ENCODE peak calls at places on chromosomes 4 and X, in eight cellular contexts. One of them, this sample, is unnamed.

GRCh38 chrX:104255465-104255864 is 732 bp upstream of the ESX1 start:
- DNase-seq in OCI-LY7: no peak
- DNase-seq in omental fat pad: no peak
- DNase-seq in AG04450: no peak
- DNase-seq in pancreas: no peak
- DNase-seq in GM20000: no peak
- DNase-seq in astrocyte of the spinal cord: no peak
- DNase-seq in BJ: no peak
- DNase-seq in this sample: no peak

GRCh38 chrX:74545880-74546279 is 68.5 kb downstream of the RLIM start:
- DNase-seq in AG04450: no peak
- DNase-seq in pancreas: no peak
- DNase-seq in omental fat pad: no peak
- DNase-seq in GM20000: no peak
- DNase-seq in OCI-LY7: no peak
- DNase-seq in astrocyte of the spinal cord: no peak
- DNase-seq in BJ: no peak
- DNase-seq in this sample: no peak

GRCh38 chr4:14596904-14597303 is 405.4 kb upstream of the CPEB2 start:
- DNase-seq in astrocyte of the spinal cord: no peak
- DNase-seq in GM20000: no peak
- DNase-seq in omental fat pad: no peak
- DNase-seq in pancreas: no peak
- DNase-seq in OCI-LY7: no peak
- DNase-seq in BJ: no peak
- DNase-seq in AG04450: no peak
- DNase-seq in this sample: no peak

GRCh38 chr4:88660446-88661294 is 37.0 kb downstream of the NAP1L5 start:
- DNase-seq in OCI-LY7: no peak
- DNase-seq in AG04450: no peak
- DNase-seq in GM20000: no peak
- DNase-seq in pancreas: no peak
- DNase-seq in astrocyte of the spinal cord: peak; percentile 59
- DNase-seq in BJ: peak; percentile 66
- DNase-seq in omental fat pad: no peak
- DNase-seq in this sample: no peak

GRCh38 chr4:7510066-7510465 is 75.3 kb upstream of the PSAPL1 start:
- DNase-seq in OCI-LY7: no peak
- DNase-seq in pancreas: no peak
- DNase-seq in omental fat pad: no peak
- DNase-seq in GM20000: no peak
- DNase-seq in BJ: no peak
- DNase-seq in AG04450: no peak
- DNase-seq in astrocyte of the spinal cord: no peak
- DNase-seq in this sample: no peak

GRCh38 chrX:83416273-83416672 is 91.8 kb upstream of the POU3F4 start:
- DNase-seq in omental fat pad: no peak
- DNase-seq in BJ: no peak
- DNase-seq in AG04450: no peak
- DNase-seq in OCI-LY7: peak; percentile 1
- DNase-seq in pancreas: no peak
- DNase-seq in GM20000: no peak
- DNase-seq in astrocyte of the spinal cord: no peak
- DNase-seq in this sample: no peak

GRCh38 chr4:67765401-67765800 is 11.2 kb upstream of the GNRHR start:
- DNase-seq in GM20000: no peak
- DNase-seq in astrocyte of the spinal cord: no peak
- DNase-seq in AG04450: no peak
- DNase-seq in omental fat pad: no peak
- DNase-seq in OCI-LY7: no peak
- DNase-seq in pancreas: no peak
- DNase-seq in BJ: no peak
- DNase-seq in this sample: no peak

GRCh38 chr4:57575465-57575864 is 465.3 kb upstream of the IGFBP7 start:
- DNase-seq in OCI-LY7: no peak
- DNase-seq in pancreas: no peak
- DNase-seq in BJ: no peak
- DNase-seq in astrocyte of the spinal cord: no peak
- DNase-seq in omental fat pad: no peak
- DNase-seq in AG04450: no peak
- DNase-seq in GM20000: no peak
- DNase-seq in this sample: no peak

GRCh38 chrX:105816517-105816916 is 5.8 kb upstream of the NRK start:
- DNase-seq in OCI-LY7: no peak
- DNase-seq in pancreas: no peak
- DNase-seq in astrocyte of the spinal cord: no peak
- DNase-seq in BJ: no peak
- DNase-seq in AG04450: no peak
- DNase-seq in GM20000: no peak
- DNase-seq in omental fat pad: no peak
- DNase-seq in this sample: no peak

GRCh38 chr4:80151981-80152380 is 45.3 kb upstream of the PRDM8 start:
- DNase-seq in AG04450: no peak
- DNase-seq in astrocyte of the spinal cord: no peak
- DNase-seq in pancreas: no peak
- DNase-seq in BJ: no peak
- DNase-seq in omental fat pad: no peak
- DNase-seq in GM20000: no peak
- DNase-seq in OCI-LY7: no peak
- DNase-seq in this sample: no peak

GRCh38 chr4:91319869-91320268 is 983.9 kb upstream of the GRID2 start:
- DNase-seq in astrocyte of the spinal cord: no peak
- DNase-seq in AG04450: no peak
- DNase-seq in BJ: no peak
- DNase-seq in pancreas: no peak
- DNase-seq in OCI-LY7: no peak
- DNase-seq in omental fat pad: no peak
- DNase-seq in GM20000: no peak
- DNase-seq in this sample: no peak

GRCh38 chr4:176238819-176239218 is 30.2 kb downstream of the ASB5 start:
- DNase-seq in AG04450: no peak
- DNase-seq in astrocyte of the spinal cord: peak; percentile 20
- DNase-seq in GM20000: no peak
- DNase-seq in omental fat pad: no peak
- DNase-seq in pancreas: no peak
- DNase-seq in BJ: no peak
- DNase-seq in OCI-LY7: no peak
- DNase-seq in this sample: no peak

GRCh38 chrX:16883487-16883804 is 13.3 kb upstream of the RBBP7 start:
- DNase-seq in BJ: no peak
- DNase-seq in OCI-LY7: no peak
- DNase-seq in AG04450: no peak
- DNase-seq in pancreas: no peak
- DNase-seq in astrocyte of the spinal cord: no peak
- DNase-seq in omental fat pad: no peak
- DNase-seq in GM20000: no peak
- DNase-seq in this sample: no peak

GRCh38 chr4:24915121-24915922 is 2.5 kb upstream of the CCDC149 start:
- DNase-seq in AG04450: no peak
- DNase-seq in GM20000: no peak
- DNase-seq in astrocyte of the spinal cord: no peak
- DNase-seq in BJ: no peak
- DNase-seq in pancreas: no peak
- DNase-seq in OCI-LY7: no peak
- DNase-seq in omental fat pad: no peak
- DNase-seq in this sample: no peak

GRCh38 chrX:87572911-87573310 is 55.3 kb downstream of the KLHL4 start:
- DNase-seq in pancreas: no peak
- DNase-seq in astrocyte of the spinal cord: peak; percentile 46
- DNase-seq in BJ: no peak
- DNase-seq in AG04450: no peak
- DNase-seq in GM20000: no peak
- DNase-seq in OCI-LY7: no peak
- DNase-seq in omental fat pad: no peak
- DNase-seq in this sample: no peak

GRCh38 chr4:77817304-77818076 is 1.7 kb downstream of the CNOT6L start:
- DNase-seq in GM20000: peak; percentile 16
- DNase-seq in OCI-LY7: peak; percentile 73
- DNase-seq in AG04450: no peak
- DNase-seq in pancreas: peak; percentile 28
- DNase-seq in omental fat pad: no peak
- DNase-seq in astrocyte of the spinal cord: no peak
- DNase-seq in BJ: no peak
- DNase-seq in this sample: no peak

GRCh38 chr4:173494013-173494970 is 35.7 kb downstream of the HAND2 start:
- DNase-seq in GM20000: peak; percentile 83
- DNase-seq in OCI-LY7: peak; percentile 77
- DNase-seq in pancreas: peak; percentile 44
- DNase-seq in omental fat pad: no peak
- DNase-seq in astrocyte of the spinal cord: peak; percentile 71
- DNase-seq in BJ: no peak
- DNase-seq in AG04450: peak; percentile 41
- DNase-seq in this sample: peak; percentile 23

DNA sequence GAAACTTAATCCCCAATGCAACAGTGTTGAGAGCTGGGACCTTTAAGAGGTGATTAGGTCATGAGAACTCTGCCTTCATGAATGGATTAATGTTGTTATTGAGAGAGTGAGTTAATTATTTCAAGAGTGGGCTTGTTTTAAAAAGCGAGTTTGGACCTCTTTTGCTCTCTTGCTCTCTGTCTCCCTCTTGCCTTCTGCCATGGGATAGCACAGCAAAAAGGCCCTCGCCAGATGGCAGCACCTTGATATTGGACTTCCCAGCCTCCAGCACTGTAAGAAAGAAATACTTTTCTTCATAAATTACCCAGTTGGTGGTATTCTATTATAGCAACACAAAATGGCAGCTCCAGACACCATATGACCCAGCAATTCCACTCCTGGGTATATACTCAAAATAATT is 7.0 kb upstream of the ATP6AP2 start:
- DNase-seq in pancreas: no peak
- DNase-seq in OCI-LY7: peak; percentile 45
- DNase-seq in astrocyte of the spinal cord: no peak
- DNase-seq in GM20000: no peak
- DNase-seq in AG04450: no peak
- DNase-seq in BJ: no peak
- DNase-seq in omental fat pad: no peak
- DNase-seq in this sample: no peak
- TF ChIP-seq CTCF in pancreas: peak; percentile 10
- TF ChIP-seq CTCF in OCI-LY7: peak; percentile 82
- TF ChIP-seq CTCF in astrocyte of the spinal cord: peak; percentile 70
- TF ChIP-seq CTCF in GM20000: peak; percentile 53
- TF ChIP-seq CTCF in AG04450: peak; percentile 56
- TF ChIP-seq CTCF in BJ: peak; percentile 52
- TF ChIP-seq CTCF in omental fat pad: no peak
- TF ChIP-seq CTCF in this sample: peak; percentile 62

GRCh38 chr4:48772568-48772967 is 7.5 kb downstream of the FRYL start:
- DNase-seq in AG04450: no peak
- DNase-seq in BJ: no peak
- DNase-seq in pancreas: no peak
- DNase-seq in GM20000: no peak
- DNase-seq in astrocyte of the spinal cord: no peak
- DNase-seq in OCI-LY7: no peak
- DNase-seq in omental fat pad: no peak
- DNase-seq in this sample: no peak

GRCh38 chr4:48767530-48767929 is 12.5 kb downstream of the FRYL start:
- DNase-seq in OCI-LY7: no peak
- DNase-seq in AG04450: no peak
- DNase-seq in GM20000: no peak
- DNase-seq in pancreas: no peak
- DNase-seq in astrocyte of the spinal cord: no peak
- DNase-seq in BJ: no peak
- DNase-seq in omental fat pad: no peak
- DNase-seq in this sample: no peak

GRCh38 chr4:48766393-48766792 is 13.7 kb downstream of the FRYL start:
- DNase-seq in omental fat pad: no peak
- DNase-seq in BJ: no peak
- DNase-seq in pancreas: no peak
- DNase-seq in OCI-LY7: peak; percentile 30
- DNase-seq in GM20000: no peak
- DNase-seq in AG04450: no peak
- DNase-seq in astrocyte of the spinal cord: no peak
- DNase-seq in this sample: no peak

GRCh38 chr4:48762408-48762807 is 17.7 kb downstream of the FRYL start:
- DNase-seq in AG04450: no peak
- DNase-seq in pancreas: no peak
- DNase-seq in GM20000: no peak
- DNase-seq in OCI-LY7: no peak
- DNase-seq in BJ: no peak
- DNase-seq in astrocyte of the spinal cord: no peak
- DNase-seq in omental fat pad: no peak
- DNase-seq in this sample: no peak

DNA sequence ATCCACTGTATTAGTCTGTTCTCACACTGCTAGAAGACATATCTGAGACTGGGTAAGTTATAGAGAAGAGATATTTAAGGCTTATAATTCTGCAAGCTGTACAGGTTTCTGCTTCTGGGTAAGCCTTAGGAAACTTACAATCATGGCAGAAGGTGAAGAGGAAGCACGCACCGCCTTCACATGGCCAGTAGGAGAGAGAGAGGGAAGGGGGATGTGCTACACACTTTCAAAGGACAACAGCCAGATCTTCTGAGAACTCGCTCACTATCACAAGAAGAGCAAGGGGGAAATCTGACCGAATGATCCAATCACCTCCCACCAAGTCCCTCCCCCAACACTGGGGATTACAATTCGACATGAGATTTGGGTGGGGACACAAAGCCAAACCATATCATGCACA is 13.0 kb downstream of the FRYL start:
- DNase-seq in GM20000: no peak
- DNase-seq in pancreas: no peak
- DNase-seq in AG04450: no peak
- DNase-seq in OCI-LY7: no peak
- DNase-seq in omental fat pad: no peak
- DNase-seq in BJ: no peak
- DNase-seq in astrocyte of the spinal cord: no peak
- DNase-seq in this sample: no peak
- TF ChIP-seq CTCF in GM20000: no peak
- TF ChIP-seq CTCF in pancreas: no peak
- TF ChIP-seq CTCF in AG04450: no peak
- TF ChIP-seq CTCF in OCI-LY7: no peak
- TF ChIP-seq CTCF in omental fat pad: no peak
- TF ChIP-seq CTCF in BJ: no peak
- TF ChIP-seq CTCF in astrocyte of the spinal cord: peak; percentile 19
- TF ChIP-seq CTCF in this sample: no peak

GRCh38 chr4:22238742-22239141 is 277.1 kb downstream of the ADGRA3 start:
- DNase-seq in GM20000: no peak
- DNase-seq in pancreas: no peak
- DNase-seq in OCI-LY7: no peak
- DNase-seq in omental fat pad: no peak
- DNase-seq in BJ: no peak
- DNase-seq in AG04450: no peak
- DNase-seq in astrocyte of the spinal cord: no peak
- DNase-seq in this sample: no peak
- TF ChIP-seq CTCF in GM20000: no peak
- TF ChIP-seq CTCF in pancreas: no peak
- TF ChIP-seq CTCF in OCI-LY7: no peak
- TF ChIP-seq CTCF in omental fat pad: no peak
- TF ChIP-seq CTCF in BJ: no peak
- TF ChIP-seq CTCF in AG04450: no peak
- TF ChIP-seq CTCF in astrocyte of the spinal cord: peak; percentile 20
- TF ChIP-seq CTCF in this sample: no peak

DNA sequence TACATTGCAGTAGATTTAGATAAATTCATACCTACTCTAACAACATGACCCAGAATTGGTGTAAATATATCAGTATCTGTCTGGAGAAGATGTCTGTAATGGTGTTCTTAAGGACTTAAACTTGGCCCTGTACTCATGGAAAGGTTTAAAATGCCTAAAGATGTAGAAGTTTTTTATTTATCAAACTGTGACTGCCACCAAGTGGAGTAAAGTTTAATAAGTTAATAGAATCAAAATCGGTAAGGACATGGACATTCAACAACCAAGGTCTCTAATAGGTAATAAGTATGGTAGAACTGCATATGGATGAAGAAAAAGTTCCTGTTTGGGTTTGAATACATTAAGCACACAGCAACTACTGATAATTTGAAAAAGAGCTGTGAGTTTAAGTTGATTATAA is 474.0 kb upstream of the NDST3 start:
- DNase-seq in pancreas: no peak
- DNase-seq in GM20000: no peak
- DNase-seq in astrocyte of the spinal cord: peak; percentile 65
- DNase-seq in OCI-LY7: no peak
- DNase-seq in omental fat pad: no peak
- DNase-seq in BJ: no peak
- DNase-seq in AG04450: peak; percentile 8
- DNase-seq in this sample: no peak
- TF ChIP-seq CTCF in pancreas: no peak
- TF ChIP-seq CTCF in GM20000: no peak
- TF ChIP-seq CTCF in astrocyte of the spinal cord: no peak
- TF ChIP-seq CTCF in OCI-LY7: peak; percentile 30
- TF ChIP-seq CTCF in omental fat pad: no peak
- TF ChIP-seq CTCF in BJ: no peak
- TF ChIP-seq CTCF in AG04450: peak; percentile 28
- TF ChIP-seq CTCF in this sample: no peak